ENCODE peak calls at places on chromosomes 3 and 15, in five cellular contexts. C is GM23338, G is dorsolateral prefrontal cortex, K is SK-N-SH, I is IMR-90. B is an unnamed sample.

GRCh38 chr15:70055601-70056051 is 42.1 kb downstream of the TLE3 start:
- DNase-seq in G (peak), K (peak), C (no peak), I (no peak), B (no peak)

GRCh38 chr3:126475411-126476114 is at the start of gene ZXDC:
- DNase-seq in C (peak), K (peak), I (peak), G (peak), B (peak)

GRCh38 chr15:89835190-89835564 is 20.5 kb upstream of the ANPEP start:
- DNase-seq in G (no peak), I (no peak), K (no peak), C (no peak), B (no peak)

GRCh38 chr3:114308830-114309229 is 15.0 kb downstream of the TIGIT start:
- DNase-seq in K (no peak), I (no peak), C (no peak), G (no peak), B (no peak)

GRCh38 chr15:60690350-60690961 is 211.5 kb upstream of the ICE2 start:
- DNase-seq in G (no peak), C (no peak), I (no peak), K (no peak), B (no peak)

GRCh38 chr15:79089890-79090486 is 592 bp downstream of the RASGRF1 start:
- DNase-seq in K (peak), I (no peak), C (peak), G (no peak), B (no peak)

GRCh38 chr3:69200384-69201068 is 78.1 kb upstream of the LMOD3 start:
- DNase-seq in I (peak), G (no peak), C (peak), K (no peak), B (peak)

GRCh38 chr3:58308728-58309127 is 2.4 kb downstream of the HTD2 start:
- DNase-seq in I (peak), C (no peak), G (no peak), K (no peak), B (no peak)

GRCh38 chr15:89226359-89227221 is 5.2 kb upstream of the RLBP1 start:
- DNase-seq in G (no peak), K (no peak), I (no peak), C (no peak), B (no peak)

GRCh38 chr3:36907911-36908646 is 36.8 kb downstream of the TRANK1 start:
- DNase-seq in K (no peak), G (no peak), C (peak), I (peak), B (peak)

GRCh38 chr3:190853464-190853863 is 9.0 kb downstream of the GMNC start:
- DNase-seq in G (no peak), C (no peak), I (no peak), K (no peak), B (no peak)

GRCh38 chr3:190860531-190860930 is 2.0 kb downstream of the GMNC start:
- DNase-seq in I (no peak), K (no peak), G (no peak), C (peak), B (no peak)

GRCh38 chr3:190854062-190854461 is 8.4 kb downstream of the GMNC start:
- DNase-seq in K (no peak), G (no peak), C (no peak), I (no peak), B (no peak)

GRCh38 chr3:190849607-190850006 is 12.9 kb downstream of the GMNC start:
- DNase-seq in C (no peak), I (no peak), K (no peak), G (no peak), B (no peak)

GRCh38 chr3:190855151-190855550 is 7.3 kb downstream of the GMNC start:
- DNase-seq in K (no peak), I (no peak), C (peak), G (no peak), B (no peak)
- TF ChIP-seq CTCF in K (peak), I (no peak), C (peak), G (no peak), B (no peak)

DNA sequence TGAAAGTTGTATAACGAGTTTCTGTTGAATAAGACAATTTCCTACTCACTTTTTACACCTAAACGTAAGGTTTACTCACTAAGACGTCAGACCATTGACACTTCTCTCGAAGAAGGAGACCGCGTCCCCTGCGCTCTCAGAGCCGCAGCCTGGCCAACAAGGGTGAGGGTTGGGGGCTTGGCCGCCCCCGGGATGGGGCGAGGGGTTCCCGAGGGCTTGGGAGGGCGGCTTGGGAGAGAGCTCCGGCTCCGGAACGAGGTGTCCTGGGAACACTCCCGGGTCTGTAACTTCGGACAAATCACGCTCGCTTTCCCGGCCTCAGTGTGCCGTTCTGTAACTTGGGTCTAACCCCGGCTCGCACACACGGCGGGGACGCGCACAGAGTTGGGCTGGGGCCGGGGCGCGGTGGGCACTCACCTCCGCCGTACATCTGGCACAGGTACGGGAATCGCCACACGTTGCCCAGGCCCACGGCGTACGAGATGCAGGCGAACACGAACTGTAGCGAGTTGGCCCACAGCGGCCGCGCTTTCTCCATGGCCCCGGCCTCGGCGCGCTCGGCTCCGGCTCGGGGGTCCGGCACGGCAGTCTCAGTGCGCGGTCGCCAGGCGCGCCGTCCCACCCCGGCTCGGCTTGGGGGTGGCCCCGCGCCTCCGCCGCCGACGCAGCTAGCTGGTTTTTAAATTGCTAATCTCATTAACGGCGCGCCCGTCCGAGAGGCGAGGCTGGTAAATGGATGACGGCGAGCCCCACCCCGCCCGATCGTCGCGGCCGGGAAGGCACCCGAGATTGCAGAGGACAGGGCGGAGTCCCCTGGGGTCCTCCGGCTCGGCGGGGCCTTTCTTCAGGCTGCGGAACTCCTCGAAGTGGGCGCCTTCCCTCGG is at the start of gene SLC6A20:
- DNase-seq in I (no peak), K (peak), G (no peak), C (peak), B (no peak)
- H3K4me3 ChIP-seq in I (peak), K (peak), G (peak), C (peak), B (peak)

DNA sequence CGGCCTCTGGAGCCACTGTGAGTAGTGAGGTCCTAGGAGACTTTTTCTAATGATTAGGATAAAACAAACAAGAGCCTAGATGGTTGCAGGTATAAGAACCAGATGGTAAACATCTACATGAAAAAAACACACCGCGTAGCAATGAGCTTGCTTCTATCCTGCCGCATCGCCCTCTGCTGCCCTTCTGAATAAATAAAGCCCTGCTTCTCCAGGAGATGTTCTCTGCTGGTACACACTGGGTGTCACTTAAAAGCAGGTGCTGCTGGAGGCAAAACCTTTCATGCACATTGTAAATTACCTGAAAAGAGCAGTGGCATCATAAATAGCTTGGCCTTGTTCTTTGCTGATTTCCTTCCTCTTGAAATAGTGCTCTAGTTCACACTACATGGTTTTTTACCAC is 164.4 kb upstream of the TOPAZ1 start:
- DNase-seq in I (no peak), K (peak), C (peak), G (no peak), B (no peak)
- TF ChIP-seq CTCF in I (no peak), K (no peak), C (peak), G (no peak), B (peak)

GRCh38 chr3:134474956-134475355 is 10.8 kb downstream of the ANAPC13 start:
- DNase-seq in I (no peak), C (no peak), G (no peak), K (no peak), B (no peak)

GRCh38 chr3:134476306-134476705 is 9.5 kb downstream of the ANAPC13 start:
- DNase-seq in K (no peak), C (no peak), I (peak), G (no peak), B (no peak)

GRCh38 chr3:134477938-134478337 is 7.8 kb downstream of the ANAPC13 start:
- DNase-seq in G (no peak), C (no peak), K (no peak), I (no peak), B (no peak)

GRCh38 chr3:134473868-134474546 is 11.8 kb downstream of the ANAPC13 start:
- DNase-seq in I (peak), K (peak), G (no peak), C (peak), B (peak)

DNA sequence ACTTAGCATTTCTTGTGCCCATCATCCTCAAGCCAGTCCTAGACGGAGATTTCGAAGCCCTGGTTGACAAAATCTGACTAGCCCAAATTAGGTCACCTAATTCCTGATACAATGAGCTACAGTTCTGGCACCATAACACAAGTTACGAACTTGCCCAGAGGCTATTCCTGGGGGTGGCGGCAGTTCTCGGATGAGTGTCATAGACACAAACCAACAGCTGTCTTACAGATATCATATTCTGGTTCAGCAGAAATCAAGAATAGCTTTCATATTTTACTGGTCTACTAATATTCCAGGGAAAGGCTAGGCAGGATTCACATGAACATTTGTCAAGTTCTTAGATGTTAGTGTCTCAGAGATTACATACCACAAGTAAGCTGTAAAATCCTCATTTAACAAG is 8.8 kb downstream of the ANAPC13 start:
- DNase-seq in C (no peak), I (no peak), G (no peak), K (no peak), B (no peak)
- H3K4me3 ChIP-seq in C (no peak), I (no peak), G (no peak), K (no peak), B (no peak)

GRCh38 chr3:42447481-42447880 is 37.1 kb upstream of the LYZL4 start:
- DNase-seq in C (no peak), K (no peak), G (no peak), I (no peak), B (no peak)
- TF ChIP-seq CTCF in C (no peak), K (no peak), G (no peak), I (no peak), B (no peak)